ENCODE peak calls at places on chromosomes 3 and 15, in nine cellular contexts. K is A549, J is transverse colon, M is sigmoid colon, Z is esophagus squamous epithelium, S is tibial nerve, W is IMR-90, A is ovary, L is HCT116. Q is an unnamed sample.
A peak's percentile ranks its signal among the peaks of the same experiment; 100 is the strongest.

GRCh38 chr3:189457201-189457607 is 174.0 kb upstream of the TP63 start:
- DNase-seq in K (no peak), J (no peak), M (no peak), Z (no peak), S (no peak), W (no peak), A (no peak), L (no peak), Q (no peak)

GRCh38 chr15:60006203-60006782 is 2.2 kb downstream of the FOXB1 start:
- DNase-seq in K (no peak), J (peak; percentile 35), M (no peak), Z (no peak), S (no peak), W (peak; percentile 2), A (no peak), L (no peak), Q (no peak)

GRCh38 chr3:36364260-36364659 is 16.0 kb upstream of the STAC start:
- DNase-seq in K (no peak), J (no peak), M (no peak), Z (no peak), S (no peak), W (no peak), A (no peak), L (no peak), Q (no peak)

GRCh38 chr3:38800511-38800910 is 15.5 kb downstream of the SCN10A start:
- DNase-seq in K (no peak), J (no peak), M (no peak), Z (no peak), S (no peak), W (no peak), A (no peak), L (no peak), Q (no peak)

GRCh38 chr15:31216210-31216911 is 110.3 kb upstream of the KLF13 start:
- DNase-seq in K (peak; percentile 94), J (peak; percentile 96), M (peak; percentile 95), Z (peak; percentile 64), S (peak; percentile 87), W (no peak), A (peak; percentile 78), L (no peak), Q (peak; percentile 93)

GRCh38 chr3:195035345-195036202 is 235.4 kb downstream of the XXYLT1 start:
- DNase-seq in K (no peak), J (no peak), M (no peak), Z (no peak), S (no peak), W (no peak), A (no peak), L (no peak), Q (no peak)

GRCh38 chr3:157786618-157787017 is 283.4 kb upstream of the VEPH1 start:
- DNase-seq in K (no peak), J (no peak), M (no peak), Z (no peak), S (no peak), W (peak; percentile 24), A (no peak), L (no peak), Q (no peak)

GRCh38 chr3:129676985-129677384 is 70.5 kb upstream of the PLXND1 start:
- DNase-seq in K (no peak), J (no peak), M (no peak), Z (no peak), S (no peak), W (no peak), A (no peak), L (no peak), Q (no peak)

GRCh38 chr15:66673410-66674322 is 28.4 kb upstream of the SMAD6 start:
- DNase-seq in K (peak; percentile 58), J (peak; percentile 87), M (no peak), Z (no peak), S (no peak), W (no peak), A (no peak), L (peak; percentile 60), Q (peak; percentile 37)

GRCh38 chr15:43974852-43975251 is 148.1 kb downstream of the WDR76 start:
- DNase-seq in K (no peak), J (no peak), M (no peak), Z (no peak), S (no peak), W (no peak), A (no peak), L (no peak), Q (no peak)

GRCh38 chr15:39587910-39588530 is 7.1 kb downstream of the THBS1 start:
- DNase-seq in K (no peak), J (peak; percentile 44), M (no peak), Z (no peak), S (no peak), W (peak; percentile 47), A (peak; percentile 21), L (no peak), Q (no peak)

GRCh38 chr3:147921044-147921443 is 511.9 kb downstream of the ZIC1 start:
- DNase-seq in K (no peak), J (no peak), M (no peak), Z (no peak), S (no peak), W (peak; percentile 70), A (no peak), L (no peak), Q (no peak)

GRCh38 chr15:70142322-70143191 is 44.8 kb upstream of the TLE3 start:
- DNase-seq in K (peak; percentile 27), J (no peak), M (no peak), Z (no peak), S (no peak), W (peak; percentile 85), A (peak; percentile 88), L (no peak), Q (no peak)

GRCh38 chr3:44682182-44682896 is 30.1 kb upstream of the ZNF502 start:
- DNase-seq in K (no peak), J (no peak), M (no peak), Z (no peak), S (no peak), W (peak; percentile 19), A (no peak), L (no peak), Q (no peak)

GRCh38 chr3:18389108-18389733 is 35.9 kb downstream of the SATB1 start:
- DNase-seq in K (peak; percentile 15), J (no peak), M (no peak), Z (no peak), S (no peak), W (peak; percentile 5), A (no peak), L (peak; percentile 7), Q (no peak)

GRCh38 chr3:126436826-126437717 is 38.6 kb downstream of the ZXDC start:
- DNase-seq in K (no peak), J (no peak), M (no peak), Z (no peak), S (no peak), W (no peak), A (no peak), L (no peak), Q (peak; percentile 9)

GRCh38 chr3:194811118-194811517 is 125.4 kb downstream of the FAM43A start:
- DNase-seq in K (no peak), J (no peak), M (no peak), Z (no peak), S (no peak), W (no peak), A (no peak), L (no peak), Q (no peak)

GRCh38 chr15:62770111-62770660 is 272.4 kb upstream of the TPM1 start:
- DNase-seq in K (no peak), J (no peak), M (no peak), Z (no peak), S (no peak), W (peak; percentile 11), A (no peak), L (no peak), Q (no peak)

GRCh38 chr3:98013428-98014349 is 21.4 kb downstream of the GABRR3 start:
- DNase-seq in K (peak; percentile 83), J (no peak), M (no peak), Z (no peak), S (no peak), W (peak; percentile 33), A (no peak), L (no peak), Q (no peak)

GRCh38 chr15:50425219-50425618 is 1.0 kb downstream of the USP8 start:
- DNase-seq in K (no peak), J (no peak), M (no peak), Z (no peak), S (no peak), W (no peak), A (no peak), L (no peak), Q (no peak)

GRCh38 chr15:50426428-50426827 is 2.2 kb downstream of the USP8 start:
- DNase-seq in K (no peak), J (no peak), M (no peak), Z (no peak), S (no peak), W (no peak), A (no peak), L (no peak), Q (no peak)

GRCh38 chr15:50424066-50424890 is at the start of gene USP8:
- DNase-seq in K (peak; percentile 99), J (peak; percentile 96), M (peak; percentile 97), Z (peak; percentile 77), S (peak; percentile 91), W (peak; percentile 95), A (peak; percentile 95), L (peak; percentile 94), Q (peak; percentile 96)
- TF ChIP-seq POLR2A in K (peak; percentile 92), J (peak; percentile 95), M (peak; percentile 89), Z (peak; percentile 76), S (peak; percentile 68), W (peak; percentile 98), A (peak; percentile 63), L (peak; percentile 80), Q (peak; percentile 88)

GRCh38 chr3:156488771-156489170 is 66.1 kb downstream of the SSR3 start:
- DNase-seq in K (no peak), J (no peak), M (no peak), Z (no peak), S (no peak), W (peak; percentile 68), A (no peak), L (no peak), Q (no peak)
- H3K4me1 ChIP-seq in K (no peaks in the 10 kb centered on the region), J (peaks cover 2% of the 10 kb centered on the region), M (peaks cover 40% of the 10 kb centered on the region), Z (peaks cover 13% of the 10 kb centered on the region), S (peaks cover 4% of the 10 kb centered on the region), W (peaks cover 4% of the 10 kb centered on the region), A (no peaks in the 10 kb centered on the region), L (peaks cover 3% of the 10 kb centered on the region), Q (no peaks in the 10 kb centered on the region)

GRCh38 chr3:100260081-100260684 is 609 bp upstream of the TBC1D23 start:
- DNase-seq in K (no peak), J (peak; percentile 25), M (peak; percentile 84), Z (no peak), S (no peak), W (peak; percentile 51), A (peak; percentile 71), L (no peak), Q (no peak)
- TF ChIP-seq CTCF in K (no peak), J (peak; percentile 24), M (peak; percentile 33), Z (no peak), S (no peak), W (no peak), A (no peak), L (no peak), Q (no peak)

GRCh38 chr15:82980986-82981385 is 5.0 kb upstream of the RAMAC start:
- DNase-seq in K (no peak), J (no peak), M (no peak), Z (no peak), S (no peak), W (no peak), A (no peak), L (no peak), Q (no peak)

GRCh38 chr15:82986442-82986780 is 401 bp downstream of the RAMAC start:
- DNase-seq in K (no peak), J (no peak), M (no peak), Z (no peak), S (no peak), W (peak; percentile 22), A (no peak), L (no peak), Q (no peak)

GRCh38 chr15:82985688-82986441 is at the start of gene RAMAC:
- DNase-seq in K (peak; percentile 98), J (peak; percentile 93), M (peak; percentile 97), Z (peak; percentile 66), S (peak; percentile 83), W (peak; percentile 95), A (peak; percentile 89), L (peak; percentile 92), Q (peak; percentile 95)
- TF ChIP-seq POLR2A in K (peak; percentile 45), J (peak; percentile 52), M (no peak), Z (no peak), S (no peak), W (peak; percentile 39), A (peak; percentile 40), L (no peak), Q (no peak)

Q was measured in stomach.